ENCODE peak calls at places on chromosomes 1 and 21, in nine cellular contexts. Q is epithelial cell of esophagus, G is mammary epithelial cell, A is LNCaP clone FGC, H is foreskin fibroblast, U is ovary, X is cardiac muscle cell, T is MM.1S, C is mucosa of descending colon. P is an unnamed sample.

GRCh38 chr1:183711691-183712401 is 58.7 kb upstream of the APOBEC4 start:
- DNase-seq in Q (no peak), G (no peak), A (no peak), H (peak), U (no peak), X (peak), T (no peak), C (no peak), P (peak)

GRCh38 chr1:216285052-216285451 is 138.2 kb downstream of the USH2A start:
- DNase-seq in Q (no peak), G (no peak), A (no peak), H (no peak), U (no peak), X (no peak), T (no peak), C (no peak), P (no peak)

GRCh38 chr1:95116666-95117206 is 419 bp upstream of the TLCD4 start:
- DNase-seq in Q (peak), G (peak), A (peak), H (no peak), U (peak), X (peak), T (peak), C (peak), P (no peak)

GRCh38 chr1:7960165-7960564 is 1.3 kb upstream of the PARK7 start:
- DNase-seq in Q (no peak), G (no peak), A (no peak), H (no peak), U (no peak), X (no peak), T (no peak), C (no peak), P (no peak)

GRCh38 chr1:180498594-180498993 is 3.8 kb downstream of the ACBD6 start:
- DNase-seq in Q (peak), G (no peak), A (no peak), H (no peak), U (no peak), X (peak), T (no peak), C (no peak), P (no peak)

GRCh38 chr1:178692564-178693327 is 32.3 kb upstream of the RALGPS2 start:
- DNase-seq in Q (no peak), G (no peak), A (no peak), H (no peak), U (no peak), X (no peak), T (no peak), C (no peak), P (no peak)

GRCh38 chr1:178155478-178156255 is 61.8 kb downstream of the RASAL2 start:
- DNase-seq in Q (no peak), G (no peak), A (no peak), H (no peak), U (no peak), X (peak), T (no peak), C (no peak), P (no peak)

GRCh38 chr1:234884701-234885100 is 243.9 kb downstream of the TOMM20 start:
- DNase-seq in Q (no peak), G (no peak), A (no peak), H (no peak), U (no peak), X (no peak), T (no peak), C (no peak), P (no peak)

GRCh38 chr1:202072211-202072610 is 50.5 kb upstream of the GPR37L1 start:
- DNase-seq in Q (no peak), G (no peak), A (no peak), H (no peak), U (no peak), X (no peak), T (no peak), C (peak), P (no peak)

GRCh38 chr1:9700340-9700739 is 48.8 kb downstream of the PIK3CD start:
- DNase-seq in Q (peak), G (peak), A (no peak), H (peak), U (no peak), X (peak), T (no peak), C (no peak), P (peak)

GRCh38 chr1:243253211-243253926 is 1.7 kb downstream of the CEP170 start:
- DNase-seq in Q (peak), G (peak), A (no peak), H (no peak), U (no peak), X (no peak), T (no peak), C (no peak), P (no peak)

DNA sequence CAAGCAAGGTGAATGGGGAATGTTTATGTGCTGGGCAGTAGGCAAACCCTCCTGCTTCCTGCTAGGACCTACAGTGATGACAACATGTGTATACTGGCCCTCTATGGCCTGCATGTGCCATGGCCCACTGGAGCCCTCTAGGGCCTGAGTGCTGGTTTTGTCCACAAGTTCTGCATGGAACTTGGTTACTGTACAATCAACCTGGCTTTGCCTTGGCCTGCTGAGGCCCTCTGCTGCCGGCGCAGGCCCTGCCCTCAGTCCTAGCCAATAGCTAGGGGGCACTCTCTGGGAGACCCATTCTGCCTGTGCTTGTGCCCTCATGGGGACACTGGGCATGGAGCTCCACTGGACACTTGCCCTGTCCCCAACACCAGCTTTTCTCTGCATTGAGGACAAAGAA is 138.6 kb upstream of the NGF start:
- DNase-seq in Q (no peak), G (no peak), A (no peak), H (no peak), U (no peak), X (peak), T (no peak), C (no peak), P (no peak)
- TF ChIP-seq CTCF in Q (no peak), G (no peak), A (peak), H (peak), U (no peak), X (peak), T (no peak), C (no peak), P (peak)

DNA sequence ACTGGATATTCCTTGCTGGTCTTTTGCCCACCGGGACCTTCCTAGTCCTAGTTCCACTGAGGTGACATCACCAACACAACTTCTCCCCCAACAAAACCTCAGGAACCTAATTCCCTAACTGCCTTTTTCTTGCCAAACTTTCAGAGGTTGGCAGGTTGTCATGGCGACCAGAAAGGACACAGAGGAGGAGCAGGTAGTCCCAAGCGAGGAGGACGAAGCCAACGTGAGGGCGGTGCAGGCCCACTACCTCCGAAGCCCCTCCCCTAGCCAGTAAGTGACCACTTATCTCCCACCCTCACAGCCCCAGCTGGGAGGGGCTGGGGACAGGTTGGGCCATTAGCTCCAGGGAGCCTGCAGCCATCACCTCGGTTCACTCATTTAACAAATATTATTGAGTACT is 815 bp downstream of the STYXL2 start:
- DNase-seq in Q (no peak), G (no peak), A (no peak), H (no peak), U (no peak), X (no peak), T (no peak), C (no peak), P (no peak)
- H3K4me3 ChIP-seq in Q (no peak), G (no peak), A (no peak), H (no peak), U (no peak), X (peak), T (no peak), C (no peak), P (no peak)

DNA sequence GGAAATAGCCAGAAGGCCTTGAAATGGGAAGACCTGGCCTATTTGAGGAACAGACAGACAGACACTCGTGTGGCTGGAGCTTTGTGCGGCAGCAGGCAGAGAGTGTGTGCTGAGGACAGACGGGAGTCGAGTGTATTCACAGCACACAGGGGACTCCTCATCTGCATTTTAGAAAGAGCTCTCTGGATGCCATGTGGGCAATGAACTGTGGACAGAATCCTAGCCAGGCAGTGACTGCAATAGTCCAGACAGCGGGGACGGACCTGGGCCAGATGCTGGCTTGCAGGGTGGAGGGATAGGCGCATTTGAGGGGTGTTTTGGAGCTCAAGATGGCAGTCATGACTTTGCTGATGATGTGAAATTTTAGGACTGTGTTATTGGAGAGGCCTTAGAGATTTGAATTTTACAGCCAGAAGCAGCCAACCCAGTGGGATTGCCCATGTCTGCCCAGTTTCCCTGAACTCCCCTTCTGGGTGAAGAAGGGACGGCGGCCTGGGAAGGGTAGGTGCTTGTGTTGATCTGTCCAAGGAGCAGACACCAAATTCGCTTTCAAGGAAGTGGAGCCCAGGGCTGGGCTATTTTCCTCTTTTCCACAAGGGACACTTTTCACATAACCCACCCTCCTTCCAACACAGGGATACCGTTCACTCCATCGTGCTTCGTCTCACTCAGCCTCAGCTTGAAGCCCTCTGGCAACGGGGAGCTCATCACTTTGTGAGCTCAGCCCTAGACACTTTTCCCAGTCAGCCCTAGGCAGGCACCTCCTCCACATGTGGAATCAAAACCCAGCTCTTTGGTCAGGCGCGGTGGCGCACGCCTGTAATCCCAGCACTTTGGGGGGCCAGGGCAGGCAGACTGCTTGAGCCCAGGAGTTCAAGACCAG is 43.8 kb downstream of the CHAF1B start:
- DNase-seq in Q (no peak), G (no peak), A (no peak), H (no peak), U (no peak), X (no peak), T (no peak), C (no peak), P (no peak)
- TF ChIP-seq CTCF in Q (no peak), G (no peak), A (no peak), H (no peak), U (no peak), X (no peak), T (no peak), C (no peak), P (no peak)

GRCh38 chr1:35505911-35506798 is 51.0 kb downstream of the KIAA0319L start:
- DNase-seq in Q (peak), G (peak), A (peak), H (peak), U (no peak), X (peak), T (peak), C (peak), P (peak)
- H3K4me3 ChIP-seq in Q (no peak), G (no peak), A (no peak), H (no peak), U (no peak), X (no peak), T (peak), C (no peak), P (no peak)

GRCh38 chr1:81493102-81493864 is 307.5 kb upstream of the ADGRL2 start:
- DNase-seq in Q (no peak), G (no peak), A (no peak), H (no peak), U (no peak), X (no peak), T (no peak), C (no peak), P (no peak)

GRCh38 chr1:81492628-81493027 is 308.1 kb upstream of the ADGRL2 start:
- DNase-seq in Q (no peak), G (no peak), A (no peak), H (no peak), U (no peak), X (no peak), T (no peak), C (no peak), P (no peak)

GRCh38 chr1:81499487-81499886 is 301.2 kb upstream of the ADGRL2 start:
- DNase-seq in Q (no peak), G (no peak), A (no peak), H (no peak), U (no peak), X (no peak), T (no peak), C (no peak), P (no peak)

DNA sequence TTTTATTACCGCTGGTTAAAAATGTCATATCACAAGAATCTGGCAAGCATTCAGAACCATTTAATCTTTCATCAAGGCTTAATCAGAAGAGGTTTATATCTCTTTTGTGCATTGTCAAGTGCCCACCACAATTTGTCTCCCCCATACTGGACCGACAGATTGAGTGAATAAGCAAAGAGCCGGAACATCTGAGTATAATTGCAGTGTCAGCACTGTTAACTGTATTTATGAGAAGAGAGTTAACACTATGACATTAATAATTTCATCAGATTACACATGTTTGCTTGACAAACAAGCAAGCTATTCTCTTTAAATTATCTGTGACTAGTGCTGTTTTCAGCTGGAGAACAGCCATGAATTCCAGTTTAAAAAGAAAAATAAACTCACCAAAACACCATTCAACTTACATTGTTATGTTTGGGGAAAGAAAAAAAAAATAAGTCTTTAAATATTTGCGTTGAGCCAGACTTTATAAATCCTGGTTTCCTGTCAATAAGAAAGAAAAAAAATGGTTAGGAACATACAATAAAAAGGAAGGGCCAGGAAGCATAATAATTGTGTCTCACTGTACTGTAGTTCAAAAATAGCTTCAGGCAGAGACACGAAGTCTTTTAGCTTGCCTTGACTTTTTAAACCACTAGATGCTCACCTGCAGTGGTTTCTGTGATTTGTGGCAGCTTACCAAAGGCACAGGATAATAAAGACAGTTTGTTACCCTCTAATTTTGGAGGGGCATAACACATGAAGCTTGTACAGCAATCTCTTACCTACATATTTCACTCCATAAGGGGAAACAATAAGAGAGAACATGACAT is 302.2 kb upstream of the ADGRL2 start:
- DNase-seq in Q (no peak), G (no peak), A (peak), H (no peak), U (no peak), X (no peak), T (peak), C (no peak), P (no peak)
- TF ChIP-seq CTCF in Q (no peak), G (no peak), A (no peak), H (no peak), U (no peak), X (no peak), T (peak), C (no peak), P (no peak)

GRCh38 chr1:153881764-153882163 is 41.0 kb downstream of the GATAD2B start:
- DNase-seq in Q (no peak), G (no peak), A (peak), H (peak), U (peak), X (peak), T (no peak), C (no peak), P (no peak)
- H3K4me3 ChIP-seq in Q (no peak), G (no peak), A (peak), H (peak), U (peak), X (no peak), T (no peak), C (no peak), P (peak)

DNA sequence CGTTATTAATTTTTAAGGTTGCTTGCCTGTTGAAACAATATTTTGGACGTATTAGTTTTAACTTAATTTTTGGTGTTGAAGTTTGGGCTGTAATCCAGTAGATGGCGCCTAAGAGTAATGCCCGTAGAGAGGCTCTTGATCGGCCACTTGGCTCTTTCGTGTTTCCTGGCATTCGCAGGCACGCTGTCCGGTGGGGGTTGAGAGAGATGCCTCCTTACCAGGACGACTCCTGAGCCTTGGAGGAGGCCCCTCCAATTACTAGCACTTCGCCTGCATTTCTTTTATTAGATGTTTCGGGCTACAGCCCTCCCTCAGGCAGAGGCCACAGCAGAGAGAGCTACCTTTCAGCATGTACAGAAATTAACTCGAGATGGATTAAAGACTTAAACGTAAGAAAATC is 12.0 kb downstream of the OR2M4 start:
- DNase-seq in Q (peak), G (peak), A (peak), H (peak), U (no peak), X (peak), T (peak), C (peak), P (no peak)
- TF ChIP-seq CTCF in Q (peak), G (peak), A (peak), H (peak), U (no peak), X (peak), T (peak), C (no peak), P (peak)

GRCh38 chr1:207455183-207455754 is 1.1 kb downstream of the CR2 start:
- DNase-seq in Q (no peak), G (no peak), A (no peak), H (no peak), U (no peak), X (no peak), T (peak), C (no peak), P (no peak)
- H3K4me3 ChIP-seq in Q (no peak), G (no peak), A (no peak), H (no peak), U (no peak), X (peak), T (peak), C (no peak), P (no peak)

GRCh38 chr1:20102875-20103274 is 16.5 kb downstream of the PLA2G2D start:
- DNase-seq in Q (peak), G (peak), A (no peak), H (peak), U (no peak), X (peak), T (no peak), C (no peak), P (peak)
- TF ChIP-seq CTCF in Q (no peak), G (no peak), A (no peak), H (no peak), U (no peak), X (no peak), T (no peak), C (no peak), P (no peak)

GRCh38 chr1:15950302-15950701 is 25.6 kb downstream of the ZBTB17 start:
- DNase-seq in Q (no peak), G (no peak), A (no peak), H (no peak), U (no peak), X (no peak), T (no peak), C (no peak), P (no peak)

GRCh38 chr1:15952317-15953258 is 23.3 kb downstream of the ZBTB17 start:
- DNase-seq in Q (peak), G (peak), A (no peak), H (peak), U (no peak), X (peak), T (no peak), C (no peak), P (peak)

GRCh38 chr1:15949453-15950245 is 26.3 kb downstream of the ZBTB17 start:
- DNase-seq in Q (peak), G (peak), A (no peak), H (peak), U (peak), X (peak), T (no peak), C (peak), P (peak)

GRCh38 chr1:15951341-15952153 is 24.4 kb downstream of the ZBTB17 start:
- DNase-seq in Q (no peak), G (no peak), A (no peak), H (no peak), U (no peak), X (no peak), T (no peak), C (no peak), P (no peak)

DNA sequence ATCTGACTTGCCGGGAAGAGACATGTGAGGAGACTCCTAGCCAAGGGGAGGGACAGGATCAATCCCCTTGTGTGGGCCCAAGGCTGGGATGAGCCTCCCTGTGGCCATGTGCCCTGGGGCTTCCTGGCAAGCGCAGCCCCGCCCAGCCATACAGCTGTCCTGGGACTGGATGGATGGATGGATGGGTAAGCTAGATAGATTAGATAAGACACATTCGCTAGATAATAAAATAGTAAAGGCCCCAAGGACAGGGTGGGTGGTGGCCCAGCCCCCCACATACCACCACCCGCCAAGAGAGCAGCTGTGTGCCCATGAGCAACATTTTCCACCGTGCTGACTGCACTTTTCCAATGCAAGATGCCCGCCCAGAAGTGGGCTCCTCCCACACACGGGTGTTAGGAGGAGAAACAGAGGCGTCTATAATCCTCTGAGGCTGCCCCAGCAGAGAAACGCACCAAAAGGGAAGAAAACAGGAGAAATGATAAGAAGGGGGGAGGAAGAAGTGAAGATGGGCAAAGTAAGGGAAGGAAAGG is 25.1 kb downstream of the ZBTB17 start:
- DNase-seq in Q (no peak), G (no peak), A (no peak), H (peak), U (no peak), X (peak), T (no peak), C (no peak), P (peak)
- H3K4me3 ChIP-seq in Q (no peak), G (no peak), A (no peak), H (no peak), U (no peak), X (no peak), T (no peak), C (no peak), P (no peak)